ENCODE peak calls at places on chromosomes 2 and 18, in six cellular contexts. One of them, this sample, is unnamed.

GRCh38 chr2:62586981-62587380 is 81.0 kb upstream of the TMEM17 start:
- DNase-seq in IMR-90: peak
- DNase-seq in uterus: no peak
- DNase-seq in dorsolateral prefrontal cortex: no peak
- DNase-seq in HCT116: no peak
- DNase-seq in PC-9: no peak
- DNase-seq in this sample: no peak

GRCh38 chr2:54672587-54673456 is 50.6 kb upstream of the EML6 start:
- DNase-seq in IMR-90: no peak
- DNase-seq in uterus: no peak
- DNase-seq in dorsolateral prefrontal cortex: no peak
- DNase-seq in HCT116: no peak
- DNase-seq in PC-9: peak
- DNase-seq in this sample: no peak

GRCh38 chr2:164860694-164861042 is 19.0 kb upstream of the COBLL1 start:
- DNase-seq in IMR-90: no peak
- DNase-seq in uterus: no peak
- DNase-seq in dorsolateral prefrontal cortex: no peak
- DNase-seq in HCT116: no peak
- DNase-seq in PC-9: no peak
- DNase-seq in this sample: no peak

GRCh38 chr2:39871291-39871761 is 92.3 kb upstream of the THUMPD2 start:
- DNase-seq in IMR-90: peak
- DNase-seq in uterus: no peak
- DNase-seq in dorsolateral prefrontal cortex: peak
- DNase-seq in HCT116: no peak
- DNase-seq in PC-9: no peak
- DNase-seq in this sample: peak

GRCh38 chr2:99695856-99696255 is 206.0 kb upstream of the REV1 start:
- DNase-seq in IMR-90: no peak
- DNase-seq in uterus: no peak
- DNase-seq in dorsolateral prefrontal cortex: no peak
- DNase-seq in HCT116: no peak
- DNase-seq in PC-9: no peak
- DNase-seq in this sample: peak

GRCh38 chr2:49490710-49491109 is 336.4 kb upstream of the FSHR start:
- DNase-seq in IMR-90: no peak
- DNase-seq in uterus: no peak
- DNase-seq in dorsolateral prefrontal cortex: no peak
- DNase-seq in HCT116: no peak
- DNase-seq in PC-9: peak
- DNase-seq in this sample: no peak

GRCh38 chr2:180625006-180625844 is 355.2 kb upstream of the UBE2E3 start:
- DNase-seq in IMR-90: peak
- DNase-seq in uterus: no peak
- DNase-seq in dorsolateral prefrontal cortex: no peak
- DNase-seq in HCT116: no peak
- DNase-seq in PC-9: no peak
- DNase-seq in this sample: peak

GRCh38 chr2:109195193-109196045 is 66.4 kb downstream of the SH3RF3 start:
- DNase-seq in IMR-90: no peak
- DNase-seq in uterus: no peak
- DNase-seq in dorsolateral prefrontal cortex: no peak
- DNase-seq in HCT116: no peak
- DNase-seq in PC-9: no peak
- DNase-seq in this sample: no peak

GRCh38 chr2:76197428-76197827 is 486.7 kb upstream of the GCFC2 start:
- DNase-seq in IMR-90: no peak
- DNase-seq in uterus: no peak
- DNase-seq in dorsolateral prefrontal cortex: no peak
- DNase-seq in HCT116: no peak
- DNase-seq in PC-9: no peak
- DNase-seq in this sample: no peak

GRCh38 chr2:137050949-137051348 is 285.6 kb downstream of the THSD7B start:
- DNase-seq in IMR-90: no peak
- DNase-seq in uterus: no peak
- DNase-seq in dorsolateral prefrontal cortex: no peak
- DNase-seq in HCT116: no peak
- DNase-seq in PC-9: no peak
- DNase-seq in this sample: no peak

GRCh38 chr18:56168049-56168781 is 470.2 kb downstream of the TXNL1 start:
- DNase-seq in IMR-90: peak
- DNase-seq in uterus: no peak
- DNase-seq in dorsolateral prefrontal cortex: no peak
- DNase-seq in HCT116: no peak
- DNase-seq in PC-9: no peak
- DNase-seq in this sample: peak

GRCh38 chr2:145874466-145874865 is 1354.5 kb upstream of the ZEB2 start:
- DNase-seq in IMR-90: peak
- DNase-seq in uterus: no peak
- DNase-seq in dorsolateral prefrontal cortex: no peak
- DNase-seq in HCT116: no peak
- DNase-seq in PC-9: no peak
- DNase-seq in this sample: peak

GRCh38 chr18:13893418-13893760 is 21.9 kb downstream of the MC2R start:
- DNase-seq in IMR-90: no peak
- DNase-seq in uterus: no peak
- DNase-seq in dorsolateral prefrontal cortex: no peak
- DNase-seq in HCT116: no peak
- DNase-seq in PC-9: no peak
- DNase-seq in this sample: no peak

GRCh38 chr2:94874277-94874997 is 3.2 kb downstream of the TEKT4 start:
- DNase-seq in IMR-90: peak
- DNase-seq in uterus: no peak
- DNase-seq in dorsolateral prefrontal cortex: peak
- DNase-seq in HCT116: peak
- DNase-seq in PC-9: peak
- DNase-seq in this sample: peak

GRCh38 chr18:10135302-10135926 is 221.6 kb downstream of the VAPA start:
- DNase-seq in IMR-90: no peak
- DNase-seq in uterus: no peak
- DNase-seq in dorsolateral prefrontal cortex: no peak
- DNase-seq in HCT116: no peak
- DNase-seq in PC-9: no peak
- DNase-seq in this sample: peak

GRCh38 chr2:105873721-105874120 is 129.0 kb downstream of the NCK2 start:
- DNase-seq in IMR-90: peak
- DNase-seq in uterus: peak
- DNase-seq in dorsolateral prefrontal cortex: no peak
- DNase-seq in HCT116: no peak
- DNase-seq in PC-9: peak
- DNase-seq in this sample: peak

GRCh38 chr2:207475546-207475945 is 54.2 kb upstream of the CREB1 start:
- DNase-seq in IMR-90: no peak
- DNase-seq in uterus: no peak
- DNase-seq in dorsolateral prefrontal cortex: peak
- DNase-seq in HCT116: no peak
- DNase-seq in PC-9: no peak
- DNase-seq in this sample: no peak

GRCh38 chr2:144504191-144504590 is 15.7 kb downstream of the ZEB2 start:
- DNase-seq in IMR-90: no peak
- DNase-seq in uterus: no peak
- DNase-seq in dorsolateral prefrontal cortex: no peak
- DNase-seq in HCT116: no peak
- DNase-seq in PC-9: no peak
- DNase-seq in this sample: no peak

GRCh38 chr18:3012306-3012919 is 531 bp downstream of the LPIN2 start:
- DNase-seq in IMR-90: peak
- DNase-seq in uterus: peak
- DNase-seq in dorsolateral prefrontal cortex: peak
- DNase-seq in HCT116: no peak
- DNase-seq in PC-9: no peak
- DNase-seq in this sample: peak

GRCh38 chr2:54704688-54705605 is 18.5 kb upstream of the EML6 start:
- DNase-seq in IMR-90: peak
- DNase-seq in uterus: no peak
- DNase-seq in dorsolateral prefrontal cortex: no peak
- DNase-seq in HCT116: peak
- DNase-seq in PC-9: no peak
- DNase-seq in this sample: no peak

GRCh38 chr2:192885569-192886160 is 690.9 kb upstream of the TMEFF2 start:
- DNase-seq in IMR-90: no peak
- DNase-seq in uterus: no peak
- DNase-seq in dorsolateral prefrontal cortex: no peak
- DNase-seq in HCT116: no peak
- DNase-seq in PC-9: no peak
- DNase-seq in this sample: no peak

GRCh38 chr2:73289304-73289703 is 4.0 kb downstream of the EGR4 start:
- DNase-seq in IMR-90: no peak
- DNase-seq in uterus: no peak
- DNase-seq in dorsolateral prefrontal cortex: no peak
- DNase-seq in HCT116: no peak
- DNase-seq in PC-9: no peak
- DNase-seq in this sample: peak

GRCh38 chr2:166573393-166573792 is 79.3 kb upstream of the SCN7A start:
- DNase-seq in IMR-90: peak
- DNase-seq in uterus: no peak
- DNase-seq in dorsolateral prefrontal cortex: no peak
- DNase-seq in HCT116: no peak
- DNase-seq in PC-9: no peak
- DNase-seq in this sample: peak

GRCh38 chr2:201515573-201516246 is 64.2 kb downstream of the STRADB start:
- DNase-seq in IMR-90: no peak
- DNase-seq in uterus: no peak
- DNase-seq in dorsolateral prefrontal cortex: no peak
- DNase-seq in HCT116: no peak
- DNase-seq in PC-9: no peak
- DNase-seq in this sample: no peak
- H3K4me3 ChIP-seq in IMR-90: no peak
- H3K4me3 ChIP-seq in uterus: no peak
- H3K4me3 ChIP-seq in dorsolateral prefrontal cortex: no peak
- H3K4me3 ChIP-seq in HCT116: no peak
- H3K4me3 ChIP-seq in PC-9: no peak
- H3K4me3 ChIP-seq in this sample: no peak

GRCh38 chr2:233060500-233061006 is 411 bp downstream of the INPP5D start:
- DNase-seq in IMR-90: no peak
- DNase-seq in uterus: no peak
- DNase-seq in dorsolateral prefrontal cortex: no peak
- DNase-seq in HCT116: no peak
- DNase-seq in PC-9: no peak
- DNase-seq in this sample: no peak
- H3K4me3 ChIP-seq in IMR-90: no peak
- H3K4me3 ChIP-seq in uterus: peak
- H3K4me3 ChIP-seq in dorsolateral prefrontal cortex: peak
- H3K4me3 ChIP-seq in HCT116: no peak
- H3K4me3 ChIP-seq in PC-9: no peak
- H3K4me3 ChIP-seq in this sample: no peak

GRCh38 chr2:27495840-27496356 is 741 bp upstream of the GCKR start:
- DNase-seq in IMR-90: no peak
- DNase-seq in uterus: no peak
- DNase-seq in dorsolateral prefrontal cortex: no peak
- DNase-seq in HCT116: no peak
- DNase-seq in PC-9: no peak
- DNase-seq in this sample: no peak

GRCh38 chr2:27494284-27494943 is 586 bp downstream of the FNDC4 start:
- DNase-seq in IMR-90: peak
- DNase-seq in uterus: peak
- DNase-seq in dorsolateral prefrontal cortex: peak
- DNase-seq in HCT116: no peak
- DNase-seq in PC-9: peak
- DNase-seq in this sample: peak

GRCh38 chr2:27494944-27495554 is at the start of gene FNDC4:
- DNase-seq in IMR-90: no peak
- DNase-seq in uterus: peak
- DNase-seq in dorsolateral prefrontal cortex: no peak
- DNase-seq in HCT116: no peak
- DNase-seq in PC-9: peak
- DNase-seq in this sample: peak

GRCh38 chr2:27492557-27492956 is 2.4 kb downstream of the FNDC4 start:
- DNase-seq in IMR-90: no peak
- DNase-seq in uterus: no peak
- DNase-seq in dorsolateral prefrontal cortex: no peak
- DNase-seq in HCT116: no peak
- DNase-seq in PC-9: no peak
- DNase-seq in this sample: no peak

DNA sequence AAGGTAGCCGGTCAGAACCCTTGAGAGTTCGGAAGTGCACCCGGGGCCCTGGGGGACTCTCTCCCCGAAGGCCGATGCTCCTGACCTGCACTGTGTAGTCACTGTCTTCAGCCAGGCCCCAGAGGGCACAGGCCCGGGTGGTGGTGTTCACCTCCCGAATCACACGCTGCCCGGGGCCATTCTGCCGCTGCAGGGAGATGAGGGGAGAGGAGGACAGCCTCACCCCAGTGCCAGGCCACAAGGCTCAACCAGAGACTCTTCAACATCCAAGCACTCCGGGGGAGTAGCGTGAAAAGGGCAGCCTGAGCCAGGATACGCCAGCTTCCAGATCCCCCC is 1.1 kb downstream of the FNDC4 start:
- DNase-seq in IMR-90: no peak
- DNase-seq in uterus: peak
- DNase-seq in dorsolateral prefrontal cortex: no peak
- DNase-seq in HCT116: no peak
- DNase-seq in PC-9: no peak
- DNase-seq in this sample: no peak
- H3K4me3 ChIP-seq in IMR-90: peak
- H3K4me3 ChIP-seq in uterus: peak
- H3K4me3 ChIP-seq in dorsolateral prefrontal cortex: peak
- H3K4me3 ChIP-seq in HCT116: no peak
- H3K4me3 ChIP-seq in PC-9: no peak
- H3K4me3 ChIP-seq in this sample: peak

GRCh38 chr2:86226780-86227520 is 27.7 kb downstream of the MRPL35 start:
- DNase-seq in IMR-90: no peak
- DNase-seq in uterus: no peak
- DNase-seq in dorsolateral prefrontal cortex: no peak
- DNase-seq in HCT116: no peak
- DNase-seq in PC-9: no peak
- DNase-seq in this sample: no peak

GRCh38 chr2:86227685-86228084 is 28.4 kb downstream of the MRPL35 start:
- DNase-seq in IMR-90: no peak
- DNase-seq in uterus: no peak
- DNase-seq in dorsolateral prefrontal cortex: no peak
- DNase-seq in HCT116: no peak
- DNase-seq in PC-9: no peak
- DNase-seq in this sample: no peak

GRCh38 chr2:86230961-86231360 is 31.7 kb downstream of the MRPL35 start:
- DNase-seq in IMR-90: no peak
- DNase-seq in uterus: no peak
- DNase-seq in dorsolateral prefrontal cortex: no peak
- DNase-seq in HCT116: no peak
- DNase-seq in PC-9: no peak
- DNase-seq in this sample: no peak

GRCh38 chr2:86231680-86232372 is 32.6 kb downstream of the MRPL35 start:
- DNase-seq in IMR-90: no peak
- DNase-seq in uterus: no peak
- DNase-seq in dorsolateral prefrontal cortex: no peak
- DNase-seq in HCT116: no peak
- DNase-seq in PC-9: no peak
- DNase-seq in this sample: no peak

GRCh38 chr2:86229221-86229620 is 30.0 kb downstream of the MRPL35 start:
- DNase-seq in IMR-90: no peak
- DNase-seq in uterus: no peak
- DNase-seq in dorsolateral prefrontal cortex: no peak
- DNase-seq in HCT116: no peak
- DNase-seq in PC-9: no peak
- DNase-seq in this sample: no peak
- H3K4me3 ChIP-seq in IMR-90: no peak
- H3K4me3 ChIP-seq in uterus: no peak
- H3K4me3 ChIP-seq in dorsolateral prefrontal cortex: no peak
- H3K4me3 ChIP-seq in HCT116: no peak
- H3K4me3 ChIP-seq in PC-9: no peak
- H3K4me3 ChIP-seq in this sample: no peak

GRCh38 chr18:26621161-26622026 is 73.0 kb upstream of the KCTD1 start:
- DNase-seq in IMR-90: no peak
- DNase-seq in uterus: no peak
- DNase-seq in dorsolateral prefrontal cortex: no peak
- DNase-seq in HCT116: peak
- DNase-seq in PC-9: peak
- DNase-seq in this sample: peak
- H3K4me3 ChIP-seq in IMR-90: no peak
- H3K4me3 ChIP-seq in uterus: no peak
- H3K4me3 ChIP-seq in dorsolateral prefrontal cortex: no peak
- H3K4me3 ChIP-seq in HCT116: peak
- H3K4me3 ChIP-seq in PC-9: no peak
- H3K4me3 ChIP-seq in this sample: peak